ENCODE peak calls at places on chromosome 21, in six cellular contexts. J, U, X, V, K and I are unnamed samples.

GRCh38 chr21:32806810-32807386 is 35.3 kb upstream of the PAXBP1 start:
- DNase-seq in J (no peak), U (no peak), X (no peak), V (no peak), K (no peak), I (no peak)

GRCh38 chr21:16117331-16117730 is 387.5 kb downstream of the USP25 start:
- DNase-seq in J (no peak), U (no peak), X (no peak), V (no peak), K (no peak), I (no peak)

GRCh38 chr21:16186742-16187141 is 457.0 kb downstream of the USP25 start:
- DNase-seq in J (no peak), U (no peak), X (no peak), V (no peak), K (no peak), I (no peak)

GRCh38 chr21:17679002-17679600 is 66.4 kb upstream of the BTG3 start:
- DNase-seq in J (no peak), U (peak; percentile 59), X (no peak), V (no peak), K (no peak), I (no peak)

GRCh38 chr21:29367335-29367734 is 68.6 kb downstream of the BACH1 start:
- DNase-seq in J (no peak), U (no peak), X (no peak), V (no peak), K (no peak), I (no peak)

GRCh38 chr21:28821276-28822063 is 171.2 kb downstream of the LTN1 start:
- DNase-seq in J (no peak), U (no peak), X (no peak), V (no peak), K (no peak), I (no peak)

GRCh38 chr21:44356636-44357035 is 3.2 kb downstream of the TRPM2 start:
- DNase-seq in J (no peak), U (no peak), X (no peak), V (no peak), K (no peak), I (no peak)

GRCh38 chr21:14548751-14549150 is 2.6 kb upstream of the SAMSN1 start:
- DNase-seq in J (no peak), U (no peak), X (no peak), V (no peak), K (no peak), I (no peak)

GRCh38 chr21:17610862-17611261 is 1.8 kb downstream of the BTG3 start:
- DNase-seq in J (no peak), U (no peak), X (no peak), V (no peak), K (no peak), I (no peak)

GRCh38 chr21:32303385-32303784 is 4.7 kb downstream of the MRAP start:
- DNase-seq in J (no peak), U (no peak), X (no peak), V (no peak), K (no peak), I (no peak)

GRCh38 chr21:29098156-29098555 is 24.7 kb upstream of the CCT8 start:
- DNase-seq in J (no peak), U (no peak), X (no peak), V (no peak), K (no peak), I (no peak)

GRCh38 chr21:31284797-31285397 is 59.2 kb downstream of the TIAM1 start:
- DNase-seq in J (no peak), U (no peak), X (no peak), V (no peak), K (no peak), I (no peak)

GRCh38 chr21:15277498-15277897 is 212.7 kb upstream of the NRIP1 start:
- DNase-seq in J (no peak), U (no peak), X (no peak), V (no peak), K (no peak), I (no peak)

GRCh38 chr21:18244721-18245486 is at the start of gene CHODL:
- DNase-seq in J (no peak), U (no peak), X (peak; percentile 8), V (no peak), K (no peak), I (no peak)

GRCh38 chr21:28579986-28580550 is 412.6 kb downstream of the LTN1 start:
- DNase-seq in J (no peak), U (no peak), X (no peak), V (no peak), K (no peak), I (no peak)

GRCh38 chr21:16198546-16198945 is 468.8 kb downstream of the USP25 start:
- DNase-seq in J (no peak), U (no peak), X (no peak), V (no peak), K (no peak), I (no peak)

GRCh38 chr21:39073063-39073462 is 110.2 kb downstream of the PSMG1 start:
- DNase-seq in J (no peak), U (no peak), X (no peak), V (no peak), K (no peak), I (no peak)

GRCh38 chr21:20617130-20617529 is 381.1 kb upstream of the NCAM2 start:
- DNase-seq in J (no peak), U (no peak), X (no peak), V (no peak), K (no peak), I (no peak)

GRCh38 chr21:26136686-26137085 is 33.9 kb downstream of the APP start:
- DNase-seq in J (no peak), U (no peak), X (no peak), V (no peak), K (no peak), I (no peak)

GRCh38 chr21:28832013-28832714 is 160.5 kb downstream of the LTN1 start:
- DNase-seq in J (no peak), U (peak; percentile 52), X (no peak), V (no peak), K (no peak), I (no peak)

GRCh38 chr21:14684071-14684470 is 138.0 kb upstream of the SAMSN1 start:
- DNase-seq in J (no peak), U (no peak), X (no peak), V (no peak), K (no peak), I (no peak)

GRCh38 chr21:44487831-44488230 is 32.5 kb downstream of the LRRC3 start:
- DNase-seq in J (no peak), U (no peak), X (no peak), V (no peak), K (no peak), I (no peak)

GRCh38 chr21:30194701-30195299 is 21.1 kb downstream of the CLDN8 start:
- DNase-seq in J (no peak), U (no peak), X (no peak), V (no peak), K (no peak), I (no peak)

GRCh38 chr21:33026878-33027400 is 1.2 kb downstream of the OLIG2 start:
- DNase-seq in J (no peak), U (no peak), X (no peak), V (no peak), K (no peak), I (no peak)

GRCh38 chr21:32382108-32382601 is 10.7 kb downstream of the URB1 start:
- DNase-seq in J (no peak), U (no peak), X (no peak), V (no peak), K (no peak), I (no peak)

GRCh38 chr21:18877932-18878331 is 474.3 kb upstream of the TMPRSS15 start:
- DNase-seq in J (no peak), U (no peak), X (no peak), V (no peak), K (no peak), I (no peak)

GRCh38 chr21:25790122-25790951 is 55.6 kb downstream of the GABPA start:
- DNase-seq in J (no peak), U (no peak), X (no peak), V (no peak), K (no peak), I (no peak)

GRCh38 chr21:44377201-44377921 is 23.9 kb downstream of the TRPM2 start:
- DNase-seq in J (no peak), U (no peak), X (no peak), V (no peak), K (no peak), I (no peak)

GRCh38 chr21:17931080-17931479 is 111.9 kb upstream of the C21orf91 start:
- DNase-seq in J (no peak), U (no peak), X (no peak), V (no peak), K (no peak), I (no peak)

GRCh38 chr21:41769521-41769920 is 2.7 kb upstream of the RIPK4 start:
- DNase-seq in J (peak; percentile 38), U (no peak), X (no peak), V (no peak), K (no peak), I (no peak)
- H3K27me3 ChIP-seq in J (peaks cover 29% of the 10 kb centered on the region), U (peaks cover 29% of the 10 kb centered on the region), X (peaks cover 99% of the 10 kb centered on the region), V (peaks cover 17% of the 10 kb centered on the region), K (no peaks in the 10 kb centered on the region), I (no peaks in the 10 kb centered on the region)

DNA sequence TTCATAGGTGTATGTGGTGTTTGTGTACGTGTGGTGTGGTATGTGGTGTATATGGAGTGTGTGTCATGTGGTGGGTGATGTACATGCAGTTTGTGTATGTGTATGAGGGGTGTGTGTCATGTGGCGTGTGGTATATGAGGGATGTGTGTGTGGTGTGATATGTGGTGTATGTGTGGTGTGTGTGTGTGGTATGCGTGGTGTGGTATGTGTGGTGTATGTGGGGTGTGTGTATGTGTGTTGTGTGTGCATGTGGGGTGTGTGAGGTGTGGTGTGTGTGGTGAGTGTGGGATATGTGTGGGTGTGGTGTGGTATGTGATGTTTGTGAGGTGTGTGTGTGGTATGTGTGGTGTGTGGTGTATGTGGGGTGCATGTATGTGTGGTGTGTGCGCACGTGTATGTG is 272.4 kb downstream of the PCP4 start:
- DNase-seq in J (no peak), U (no peak), X (no peak), V (no peak), K (no peak), I (no peak)
- H3K9me3 ChIP-seq in J (no peaks in the 10 kb centered on the region), U (no peaks in the 10 kb centered on the region), X (no peaks in the 10 kb centered on the region), V (no peaks in the 10 kb centered on the region), K (no peaks in the 10 kb centered on the region), I (no peaks in the 10 kb centered on the region)

GRCh38 chr21:36260030-36260787 is 59.8 kb upstream of the MORC3 start:
- DNase-seq in J (no peak), U (peak; percentile 51), X (no peak), V (no peak), K (no peak), I (no peak)

GRCh38 chr21:36260802-36261201 is 59.2 kb upstream of the MORC3 start:
- DNase-seq in J (no peak), U (no peak), X (no peak), V (no peak), K (no peak), I (no peak)

GRCh38 chr21:36255650-36256047 is 64.3 kb upstream of the MORC3 start:
- DNase-seq in J (no peak), U (no peak), X (no peak), V (no peak), K (no peak), I (no peak)

GRCh38 chr21:36254106-36254941 is 65.7 kb upstream of the MORC3 start:
- DNase-seq in J (no peak), U (no peak), X (no peak), V (no peak), K (no peak), I (no peak)

GRCh38 chr21:36257657-36258056 is 62.3 kb upstream of the MORC3 start:
- DNase-seq in J (no peak), U (no peak), X (no peak), V (no peak), K (no peak), I (no peak)
- H3K27me3 ChIP-seq in J (no peaks in the 10 kb centered on the region), U (no peaks in the 10 kb centered on the region), X (no peaks in the 10 kb centered on the region), V (no peaks in the 10 kb centered on the region), K (no peaks in the 10 kb centered on the region), I (no peaks in the 10 kb centered on the region)

GRCh38 chr21:45634511-45635183 is 8.9 kb upstream of the PCBP3 start:
- DNase-seq in J (no peak), U (no peak), X (no peak), V (no peak), K (no peak), I (no peak)
- H3K9me3 ChIP-seq in J (no peaks in the 10 kb centered on the region), U (no peaks in the 10 kb centered on the region), X (no peaks in the 10 kb centered on the region), V (no peaks in the 10 kb centered on the region), K (no peaks in the 10 kb centered on the region), I (no peaks in the 10 kb centered on the region)